ENCODE peak calls at places on chromosome 5, in six cellular contexts. F is heart right ventricle, W is RWPE1, P is IMR-90, K is Peyer's patch, Y is astrocyte. B is an unnamed sample.
A peak's percentile ranks its signal among the peaks of the same experiment; 100 is the strongest.

GRCh38 chr5:141756196-141756595 is 74.2 kb upstream of the ARAP3 start:
- DNase-seq in Y (no peak), W (no peak), K (no peak), P (no peak), F (no peak), B (no peak)

GRCh38 chr5:84290161-84290560 is 94.5 kb downstream of the EDIL3 start:
- DNase-seq in F (no peak), Y (peak; percentile 79), P (no peak), W (no peak), K (no peak), B (no peak)

GRCh38 chr5:135222171-135222681 is 176.8 kb downstream of the MACROH2A1 start:
- DNase-seq in F (no peak), W (peak; percentile 22), Y (no peak), P (no peak), K (peak; percentile 35), B (no peak)

GRCh38 chr5:132070460-132071337 is 2.9 kb upstream of the CSF2 start:
- DNase-seq in F (no peak), P (peak; percentile 84), W (no peak), K (no peak), Y (peak; percentile 59), B (no peak)

GRCh38 chr5:1800470-1801060 is 642 bp upstream of the NDUFS6 start:
- DNase-seq in K (peak; percentile 52), P (no peak), Y (peak; percentile 24), W (no peak), F (no peak), B (no peak)

GRCh38 chr5:132059043-132059695 is 1.3 kb upstream of the IL3 start:
- DNase-seq in P (no peak), K (peak; percentile 65), W (no peak), F (no peak), Y (no peak), B (peak; percentile 19)

GRCh38 chr5:135478938-135479337 is 26.8 kb upstream of the TIFAB start:
- DNase-seq in W (no peak), Y (no peak), K (no peak), P (no peak), F (no peak), B (no peak)

GRCh38 chr5:164002214-164002613 is 496.8 kb downstream of the MAT2B start:
- DNase-seq in Y (no peak), P (no peak), K (no peak), W (peak; percentile 29), F (no peak), B (no peak)

GRCh38 chr5:80231243-80231642 is 24.6 kb downstream of the SERINC5 start:
- DNase-seq in P (peak; percentile 90), F (no peak), W (no peak), K (no peak), Y (peak; percentile 91), B (no peak)

GRCh38 chr5:141420855-141421488 is at the start of gene PCDHGA11:
- DNase-seq in K (peak; percentile 67), Y (peak; percentile 38), W (no peak), F (no peak), P (peak; percentile 63), B (no peak)

GRCh38 chr5:127306647-127307046 is 16.1 kb downstream of the MEGF10 start:
- DNase-seq in P (no peak), Y (peak; percentile 38), F (no peak), W (no peak), K (no peak), B (no peak)

GRCh38 chr5:141783599-141784296 is 94.5 kb downstream of the PCDH1 start:
- DNase-seq in W (peak; percentile 91), Y (no peak), P (no peak), K (no peak), F (no peak), B (no peak)

GRCh38 chr5:6837519-6838110 is 124.4 kb downstream of the TENT4A start:
- DNase-seq in F (peak; percentile 27), Y (no peak), W (no peak), K (no peak), P (no peak), B (no peak)

GRCh38 chr5:31671339-31671741 is 32.4 kb downstream of the PDZD2 start:
- DNase-seq in Y (peak; percentile 11), W (no peak), F (peak; percentile 36), P (no peak), K (no peak), B (no peak)

GRCh38 chr5:132501961-132502931 is 11.7 kb upstream of the IRF1 start:
- DNase-seq in F (no peak), K (peak; percentile 75), P (peak; percentile 69), W (no peak), Y (no peak), B (no peak)

GRCh38 chr5:612498-613424 is 621 bp downstream of the CEP72 start:
- DNase-seq in W (peak; percentile 59), P (no peak), Y (no peak), F (no peak), K (peak; percentile 15), B (peak; percentile 84)

GRCh38 chr5:101045689-101046088 is 142.6 kb upstream of the ST8SIA4 start:
- DNase-seq in P (no peak), Y (no peak), K (no peak), F (no peak), W (no peak), B (no peak)

GRCh38 chr5:68950111-68950510 is 143.7 kb upstream of the SLC30A5 start:
- DNase-seq in P (no peak), W (peak; percentile 84), Y (no peak), K (no peak), F (no peak), B (no peak)

GRCh38 chr5:127700237-127700766 is 2.9 kb upstream of the CCDC192 start:
- DNase-seq in F (no peak), K (no peak), W (no peak), P (no peak), Y (no peak), B (no peak)

GRCh38 chr5:9187614-9188013 is 358.3 kb downstream of the SEMA5A start:
- DNase-seq in W (no peak), K (no peak), Y (no peak), F (no peak), P (no peak), B (no peak)

DNA sequence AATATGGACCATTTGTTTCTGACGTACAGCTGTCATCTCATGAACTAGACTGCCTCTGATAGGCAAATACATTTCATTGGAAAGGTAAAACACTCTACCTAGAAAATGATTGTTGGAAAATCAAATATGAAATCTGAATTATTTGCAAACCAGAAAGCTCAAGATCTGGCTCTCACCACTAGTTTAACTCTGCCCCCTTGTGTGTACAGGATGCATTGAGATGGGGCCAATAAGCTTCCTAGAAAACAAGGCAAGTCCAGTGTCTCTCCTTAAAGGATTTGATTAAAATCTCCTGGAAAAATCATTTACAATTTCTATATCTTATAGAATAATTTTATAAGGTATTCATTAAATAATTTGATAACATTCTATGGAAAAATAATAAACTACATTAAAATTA is 311.9 kb upstream of the ANKH start:
- DNase-seq in K (no peak), W (no peak), P (peak; percentile 6), Y (no peak), F (no peak), B (no peak)
- TF ChIP-seq CTCF in K (no peak), W (no peak), P (peak; percentile 24), Y (peak; percentile 16), F (peak; percentile 8), B (no peak)

GRCh38 chr5:115424446-115424845 is 120.1 kb downstream of the FEM1C start:
- DNase-seq in F (no peak), Y (no peak), P (no peak), K (no peak), W (no peak), B (no peak)

GRCh38 chr5:115423051-115423450 is 121.5 kb downstream of the FEM1C start:
- DNase-seq in F (no peak), Y (no peak), K (no peak), P (peak; percentile 33), W (peak; percentile 64), B (no peak)

GRCh38 chr5:115419794-115420585 is 123.5 kb upstream of the CCDC112 start:
- DNase-seq in Y (peak; percentile 97), P (peak; percentile 95), W (peak; percentile 89), F (no peak), K (no peak), B (no peak)

GRCh38 chr5:115423541-115423940 is 121.0 kb downstream of the FEM1C start:
- DNase-seq in P (no peak), K (peak; percentile 77), W (peak; percentile 49), F (peak; percentile 64), Y (no peak), B (no peak)

DNA sequence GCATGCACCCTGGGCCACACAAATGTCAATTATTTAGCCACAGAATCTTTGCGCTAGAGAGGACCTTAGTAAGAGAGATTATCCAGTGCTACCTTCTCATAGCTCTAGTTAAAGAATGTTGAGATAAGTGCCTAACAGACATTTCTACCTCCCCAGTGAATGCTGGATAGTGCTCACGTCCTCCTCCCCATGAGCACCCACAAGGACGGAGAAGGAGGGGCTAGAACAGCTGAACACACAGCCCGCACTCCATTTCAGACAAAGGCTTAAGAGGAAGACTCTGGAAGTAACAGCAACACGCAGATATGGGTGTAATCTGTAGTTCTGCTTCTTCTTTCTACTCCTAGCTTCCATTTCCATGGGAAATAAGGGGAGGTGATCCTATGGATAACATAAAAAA is 120.5 kb downstream of the FEM1C start:
- DNase-seq in K (no peak), Y (no peak), F (no peak), W (no peak), P (no peak), B (no peak)
- H3K27ac ChIP-seq in K (peak overlapping the region; percentile 72), Y (no peak overlapping the region), F (peak overlapping the region; percentile 90), W (no peak overlapping the region), P (no peak overlapping the region), B (no peak overlapping the region)

GRCh38 chr5:54254482-54255198 is 55.7 kb downstream of the ARL15 start:
- DNase-seq in F (no peak), W (no peak), Y (no peak), P (no peak), K (no peak), B (no peak)
- TF ChIP-seq CTCF in F (peak; percentile 18), W (no peak), Y (peak; percentile 22), P (no peak), K (no peak), B (no peak)

GRCh38 chr5:158695595-158696330 is 404.0 kb downstream of the EBF1 start:
- DNase-seq in F (peak; percentile 79), P (peak; percentile 60), Y (peak; percentile 30), K (peak; percentile 90), W (peak; percentile 70), B (peak; percentile 37)
- H3K27ac ChIP-seq in F (peak overlapping the region; percentile 31), P (no peak overlapping the region), Y (no peak overlapping the region), K (no peak overlapping the region), W (no peak overlapping the region), B (no peak overlapping the region)

B was measured in pancreas.